ENCODE peak calls at places on chromosomes 7 and 10, in ten cellular contexts. One of them, this sample, is unnamed.
A peak's percentile ranks its signal among the peaks of the same experiment; 100 is the strongest.

GRCh38 chr7:245574-246295 is 44.2 kb upstream of the FOXL3 start:
- DNase-seq in NCI-H2081: no peak
- DNase-seq in left ventricle myocardium superior: no peak
- DNase-seq in iPS-NIHi11: no peak
- DNase-seq in hypothalamus: no peak
- DNase-seq in stimulated activated CD4-positive, alpha-beta T cell treated with anti-CD3 and anti-CD28 coated beads, Interleukin-15, amount 100 ng/mL, for 24 hours: no peak
- DNase-seq in NCI-H1105: no peak
- DNase-seq in activated CD8-positive, alpha-beta memory T cell treated with anti-CD3 and anti-CD28 coated beads for 4 hours: no peak
- DNase-seq in CD4-positive, alpha-beta T cell: no peak
- DNase-seq in NCI-H446 treated with DMSO at 0.1 percent for 48 hours: no peak
- DNase-seq in this sample: peak; percentile 30

GRCh38 chr10:93245772-93246171 is 172.1 kb downstream of the CYP26A1 start:
- DNase-seq in NCI-H2081: no peak
- DNase-seq in left ventricle myocardium superior: no peak
- DNase-seq in iPS-NIHi11: no peak
- DNase-seq in hypothalamus: no peak
- DNase-seq in stimulated activated CD4-positive, alpha-beta T cell treated with anti-CD3 and anti-CD28 coated beads, Interleukin-15, amount 100 ng/mL, for 24 hours: no peak
- DNase-seq in NCI-H1105: no peak
- DNase-seq in activated CD8-positive, alpha-beta memory T cell treated with anti-CD3 and anti-CD28 coated beads for 4 hours: no peak
- DNase-seq in CD4-positive, alpha-beta T cell: no peak
- DNase-seq in NCI-H446 treated with DMSO at 0.1 percent for 48 hours: no peak
- DNase-seq in this sample: no peak

GRCh38 chr7:28708033-28708451 is 250.1 kb downstream of the TRIL start:
- DNase-seq in NCI-H2081: no peak
- DNase-seq in left ventricle myocardium superior: no peak
- DNase-seq in iPS-NIHi11: no peak
- DNase-seq in hypothalamus: no peak
- DNase-seq in stimulated activated CD4-positive, alpha-beta T cell treated with anti-CD3 and anti-CD28 coated beads, Interleukin-15, amount 100 ng/mL, for 24 hours: no peak
- DNase-seq in NCI-H1105: no peak
- DNase-seq in activated CD8-positive, alpha-beta memory T cell treated with anti-CD3 and anti-CD28 coated beads for 4 hours: no peak
- DNase-seq in CD4-positive, alpha-beta T cell: no peak
- DNase-seq in NCI-H446 treated with DMSO at 0.1 percent for 48 hours: no peak
- DNase-seq in this sample: no peak

GRCh38 chr7:115043605-115044004 is 121.7 kb downstream of the MDFIC start:
- DNase-seq in NCI-H2081: no peak
- DNase-seq in left ventricle myocardium superior: no peak
- DNase-seq in iPS-NIHi11: no peak
- DNase-seq in hypothalamus: no peak
- DNase-seq in stimulated activated CD4-positive, alpha-beta T cell treated with anti-CD3 and anti-CD28 coated beads, Interleukin-15, amount 100 ng/mL, for 24 hours: no peak
- DNase-seq in NCI-H1105: no peak
- DNase-seq in activated CD8-positive, alpha-beta memory T cell treated with anti-CD3 and anti-CD28 coated beads for 4 hours: no peak
- DNase-seq in CD4-positive, alpha-beta T cell: no peak
- DNase-seq in NCI-H446 treated with DMSO at 0.1 percent for 48 hours: no peak
- DNase-seq in this sample: no peak

GRCh38 chr7:148615085-148615750 is 24.7 kb downstream of the C7orf33 start:
- DNase-seq in NCI-H2081: no peak
- DNase-seq in left ventricle myocardium superior: no peak
- DNase-seq in iPS-NIHi11: no peak
- DNase-seq in hypothalamus: no peak
- DNase-seq in stimulated activated CD4-positive, alpha-beta T cell treated with anti-CD3 and anti-CD28 coated beads, Interleukin-15, amount 100 ng/mL, for 24 hours: no peak
- DNase-seq in NCI-H1105: no peak
- DNase-seq in activated CD8-positive, alpha-beta memory T cell treated with anti-CD3 and anti-CD28 coated beads for 4 hours: no peak
- DNase-seq in CD4-positive, alpha-beta T cell: no peak
- DNase-seq in NCI-H446 treated with DMSO at 0.1 percent for 48 hours: no peak
- DNase-seq in this sample: no peak

GRCh38 chr10:43117777-43118583 is 20.3 kb upstream of the CSGALNACT2 start:
- DNase-seq in NCI-H2081: no peak
- DNase-seq in left ventricle myocardium superior: no peak
- DNase-seq in iPS-NIHi11: no peak
- DNase-seq in hypothalamus: no peak
- DNase-seq in stimulated activated CD4-positive, alpha-beta T cell treated with anti-CD3 and anti-CD28 coated beads, Interleukin-15, amount 100 ng/mL, for 24 hours: no peak
- DNase-seq in NCI-H1105: no peak
- DNase-seq in activated CD8-positive, alpha-beta memory T cell treated with anti-CD3 and anti-CD28 coated beads for 4 hours: no peak
- DNase-seq in CD4-positive, alpha-beta T cell: no peak
- DNase-seq in NCI-H446 treated with DMSO at 0.1 percent for 48 hours: no peak
- DNase-seq in this sample: no peak

GRCh38 chr7:41900532-41900931 is 197.6 kb upstream of the INHBA start:
- DNase-seq in NCI-H2081: no peak
- DNase-seq in left ventricle myocardium superior: no peak
- DNase-seq in iPS-NIHi11: no peak
- DNase-seq in hypothalamus: no peak
- DNase-seq in stimulated activated CD4-positive, alpha-beta T cell treated with anti-CD3 and anti-CD28 coated beads, Interleukin-15, amount 100 ng/mL, for 24 hours: no peak
- DNase-seq in NCI-H1105: no peak
- DNase-seq in activated CD8-positive, alpha-beta memory T cell treated with anti-CD3 and anti-CD28 coated beads for 4 hours: no peak
- DNase-seq in CD4-positive, alpha-beta T cell: no peak
- DNase-seq in NCI-H446 treated with DMSO at 0.1 percent for 48 hours: no peak
- DNase-seq in this sample: no peak

GRCh38 chr7:132752431-132752830 is 176.2 kb upstream of the PLXNA4 start:
- DNase-seq in NCI-H2081: no peak
- DNase-seq in left ventricle myocardium superior: no peak
- DNase-seq in iPS-NIHi11: no peak
- DNase-seq in hypothalamus: no peak
- DNase-seq in stimulated activated CD4-positive, alpha-beta T cell treated with anti-CD3 and anti-CD28 coated beads, Interleukin-15, amount 100 ng/mL, for 24 hours: no peak
- DNase-seq in NCI-H1105: no peak
- DNase-seq in activated CD8-positive, alpha-beta memory T cell treated with anti-CD3 and anti-CD28 coated beads for 4 hours: no peak
- DNase-seq in CD4-positive, alpha-beta T cell: no peak
- DNase-seq in NCI-H446 treated with DMSO at 0.1 percent for 48 hours: no peak
- DNase-seq in this sample: no peak